ENCODE peak calls at places on chromosomes 12 and 14, in nine cellular contexts. G is T-helper 9 cell; Y is stimulated activated CD4-positive, alpha-beta T cell treated with anti-CD3 and anti-CD28 coated beads, TNF-alpha, amount 100 ng/mL, for 24 hours; D is ureter; S is lung microvascular endothelial cell; N is anterior cingulate cortex; Z is RCC 7860; B is H54; J is fibroblast of gingiva. K is an unnamed sample.

GRCh38 chr12:102281231-102281630 is 83.6 kb upstream of the PMCH start:
- DNase-seq in G (no peak), Y (no peak), D (no peak), S (no peak), N (no peak), Z (no peak), B (no peak), J (no peak), K (no peak)

GRCh38 chr14:95577875-95578274 is 43.0 kb downstream of the GLRX5 start:
- DNase-seq in G (no peak), Y (no peak), D (no peak), S (no peak), N (no peak), Z (no peak), B (no peak), J (no peak), K (no peak)

GRCh38 chr12:30811966-30812365 is 57.2 kb upstream of the CAPRIN2 start:
- DNase-seq in G (no peak), Y (no peak), D (no peak), S (peak; percentile 41), N (no peak), Z (no peak), B (no peak), J (no peak), K (no peak)

GRCh38 chr12:110330544-110330943 is 49.5 kb downstream of the ATP2A2 start:
- DNase-seq in G (no peak), Y (no peak), D (no peak), S (peak; percentile 31), N (no peak), Z (no peak), B (no peak), J (peak; percentile 44), K (no peak)

GRCh38 chr14:89422181-89422951 is 5.3 kb upstream of the FOXN3 start:
- DNase-seq in G (no peak), Y (peak; percentile 71), D (peak; percentile 57), S (no peak), N (no peak), Z (no peak), B (no peak), J (no peak), K (no peak)

GRCh38 chr12:7101694-7102131 is 7.3 kb downstream of the C1RL start:
- DNase-seq in G (no peak), Y (no peak), D (no peak), S (no peak), N (no peak), Z (no peak), B (no peak), J (no peak), K (no peak)

GRCh38 chr14:20801726-20802125 is 918 bp downstream of the RNASE1 start:
- DNase-seq in G (no peak), Y (no peak), D (no peak), S (peak; percentile 38), N (no peak), Z (no peak), B (no peak), J (no peak), K (no peak)

GRCh38 chr14:67620217-67620789 is 583 bp downstream of the ARG2 start:
- DNase-seq in G (no peak), Y (no peak), D (peak; percentile 45), S (peak; percentile 19), N (no peak), Z (no peak), B (no peak), J (no peak), K (no peak)

GRCh38 chr12:5549011-5549410 is 117.1 kb downstream of the NTF3 start:
- DNase-seq in G (no peak), Y (no peak), D (no peak), S (no peak), N (no peak), Z (no peak), B (no peak), J (no peak), K (no peak)

GRCh38 chr12:79552186-79552585 is 138.6 kb downstream of the PAWR start:
- DNase-seq in G (no peak), Y (no peak), D (no peak), S (no peak), N (no peak), Z (no peak), B (no peak), J (peak; percentile 61), K (no peak)

GRCh38 chr12:24791622-24792021 is 157.3 kb downstream of the BCAT1 start:
- DNase-seq in G (no peak), Y (no peak), D (no peak), S (no peak), N (no peak), Z (no peak), B (no peak), J (no peak), K (no peak)

GRCh38 chr14:104573930-104574329 is 5.6 kb upstream of the C14orf180 start:
- DNase-seq in G (no peak), Y (no peak), D (no peak), S (no peak), N (no peak), Z (no peak), B (no peak), J (no peak), K (no peak)

GRCh38 chr12:3685813-3686212 is 67.1 kb downstream of the CRACR2A start:
- DNase-seq in G (no peak), Y (no peak), D (no peak), S (no peak), N (no peak), Z (no peak), B (no peak), J (no peak), K (no peak)

GRCh38 chr14:99357856-99358390 is 85.9 kb upstream of the BCL11B start:
- DNase-seq in G (no peak), Y (no peak), D (no peak), S (no peak), N (no peak), Z (no peak), B (no peak), J (no peak), K (no peak)

GRCh38 chr12:6551496-6552139 is 4.2 kb downstream of the IFFO1 start:
- DNase-seq in G (no peak), Y (no peak), D (no peak), S (peak; percentile 74), N (no peak), Z (peak; percentile 62), B (no peak), J (peak; percentile 79), K (no peak)

GRCh38 chr14:99634443-99634842 is 10.5 kb upstream of the HHIPL1 start:
- DNase-seq in G (no peak), Y (no peak), D (no peak), S (no peak), N (no peak), Z (no peak), B (no peak), J (no peak), K (no peak)